ENCODE peak calls at places on chromosomes 12 and 14, in ten cellular contexts. One of them, this sample, is unnamed.

GRCh38 chr12:90909069-90909676 is 45.8 kb downstream of the CCER1 start:
- DNase-seq in vagina: no peak
- DNase-seq in epithelial cell of proximal tubule: no peak
- DNase-seq in GM13977: no peak
- DNase-seq in cardiac fibroblast: peak
- DNase-seq in fibroblast of pulmonary artery: peak
- DNase-seq in mucosa of descending colon: no peak
- DNase-seq in tibial artery: no peak
- DNase-seq in progenitor cell of endocrine pancreas: peak
- DNase-seq in GM23338: peak
- DNase-seq in this sample: no peak

GRCh38 chr12:4112734-4113396 is 160.7 kb upstream of the CCND2 start:
- DNase-seq in vagina: no peak
- DNase-seq in epithelial cell of proximal tubule: no peak
- DNase-seq in GM13977: no peak
- DNase-seq in cardiac fibroblast: no peak
- DNase-seq in fibroblast of pulmonary artery: no peak
- DNase-seq in mucosa of descending colon: no peak
- DNase-seq in tibial artery: no peak
- DNase-seq in progenitor cell of endocrine pancreas: no peak
- DNase-seq in GM23338: no peak
- DNase-seq in this sample: no peak

GRCh38 chr12:53051058-53051880 is 1.4 kb downstream of the TNS2 start:
- DNase-seq in vagina: peak
- DNase-seq in epithelial cell of proximal tubule: peak
- DNase-seq in GM13977: no peak
- DNase-seq in cardiac fibroblast: peak
- DNase-seq in fibroblast of pulmonary artery: peak
- DNase-seq in mucosa of descending colon: peak
- DNase-seq in tibial artery: peak
- DNase-seq in progenitor cell of endocrine pancreas: no peak
- DNase-seq in GM23338: no peak
- DNase-seq in this sample: no peak

GRCh38 chr12:124863409-124864325 is at the start of gene SCARB1:
- DNase-seq in vagina: no peak
- DNase-seq in epithelial cell of proximal tubule: no peak
- DNase-seq in GM13977: peak
- DNase-seq in cardiac fibroblast: peak
- DNase-seq in fibroblast of pulmonary artery: peak
- DNase-seq in mucosa of descending colon: peak
- DNase-seq in tibial artery: peak
- DNase-seq in progenitor cell of endocrine pancreas: peak
- DNase-seq in GM23338: peak
- DNase-seq in this sample: peak

GRCh38 chr14:34356267-34356660 is 105.8 kb downstream of the SPTSSA start:
- DNase-seq in vagina: no peak
- DNase-seq in epithelial cell of proximal tubule: no peak
- DNase-seq in GM13977: no peak
- DNase-seq in cardiac fibroblast: peak
- DNase-seq in fibroblast of pulmonary artery: peak
- DNase-seq in mucosa of descending colon: no peak
- DNase-seq in tibial artery: no peak
- DNase-seq in progenitor cell of endocrine pancreas: no peak
- DNase-seq in GM23338: no peak
- DNase-seq in this sample: no peak

GRCh38 chr14:60768602-60769001 is 34.0 kb downstream of the MNAT1 start:
- DNase-seq in vagina: no peak
- DNase-seq in epithelial cell of proximal tubule: no peak
- DNase-seq in GM13977: no peak
- DNase-seq in cardiac fibroblast: no peak
- DNase-seq in fibroblast of pulmonary artery: no peak
- DNase-seq in mucosa of descending colon: no peak
- DNase-seq in tibial artery: no peak
- DNase-seq in progenitor cell of endocrine pancreas: no peak
- DNase-seq in GM23338: no peak
- DNase-seq in this sample: no peak

GRCh38 chr12:65590318-65590717 is 234.0 kb upstream of the HMGA2 start:
- DNase-seq in vagina: no peak
- DNase-seq in epithelial cell of proximal tubule: no peak
- DNase-seq in GM13977: no peak
- DNase-seq in cardiac fibroblast: no peak
- DNase-seq in fibroblast of pulmonary artery: no peak
- DNase-seq in mucosa of descending colon: no peak
- DNase-seq in tibial artery: no peak
- DNase-seq in progenitor cell of endocrine pancreas: no peak
- DNase-seq in GM23338: no peak
- DNase-seq in this sample: no peak

GRCh38 chr12:46219147-46219891 is 49.5 kb downstream of the SLC38A1 start:
- DNase-seq in vagina: no peak
- DNase-seq in epithelial cell of proximal tubule: no peak
- DNase-seq in GM13977: no peak
- DNase-seq in cardiac fibroblast: no peak
- DNase-seq in fibroblast of pulmonary artery: no peak
- DNase-seq in mucosa of descending colon: peak
- DNase-seq in tibial artery: no peak
- DNase-seq in progenitor cell of endocrine pancreas: no peak
- DNase-seq in GM23338: no peak
- DNase-seq in this sample: no peak

GRCh38 chr14:44777567-44777966 is 184.2 kb downstream of the KLHL28 start:
- DNase-seq in vagina: no peak
- DNase-seq in epithelial cell of proximal tubule: no peak
- DNase-seq in GM13977: no peak
- DNase-seq in cardiac fibroblast: no peak
- DNase-seq in fibroblast of pulmonary artery: no peak
- DNase-seq in mucosa of descending colon: no peak
- DNase-seq in tibial artery: no peak
- DNase-seq in progenitor cell of endocrine pancreas: no peak
- DNase-seq in GM23338: no peak
- DNase-seq in this sample: no peak

GRCh38 chr12:22215467-22216253 is 118.8 kb downstream of the ST8SIA1 start:
- DNase-seq in vagina: no peak
- DNase-seq in epithelial cell of proximal tubule: no peak
- DNase-seq in GM13977: no peak
- DNase-seq in cardiac fibroblast: peak
- DNase-seq in fibroblast of pulmonary artery: peak
- DNase-seq in mucosa of descending colon: no peak
- DNase-seq in tibial artery: no peak
- DNase-seq in progenitor cell of endocrine pancreas: no peak
- DNase-seq in GM23338: no peak
- DNase-seq in this sample: no peak

GRCh38 chr12:43210437-43211197 is 341.4 kb downstream of the ADAMTS20 start:
- DNase-seq in vagina: no peak
- DNase-seq in epithelial cell of proximal tubule: no peak
- DNase-seq in GM13977: peak
- DNase-seq in cardiac fibroblast: peak
- DNase-seq in fibroblast of pulmonary artery: peak
- DNase-seq in mucosa of descending colon: no peak
- DNase-seq in tibial artery: no peak
- DNase-seq in progenitor cell of endocrine pancreas: no peak
- DNase-seq in GM23338: no peak
- DNase-seq in this sample: peak

GRCh38 chr12:116827432-116827831 is 53.8 kb downstream of the HRK start:
- DNase-seq in vagina: no peak
- DNase-seq in epithelial cell of proximal tubule: no peak
- DNase-seq in GM13977: no peak
- DNase-seq in cardiac fibroblast: no peak
- DNase-seq in fibroblast of pulmonary artery: no peak
- DNase-seq in mucosa of descending colon: no peak
- DNase-seq in tibial artery: no peak
- DNase-seq in progenitor cell of endocrine pancreas: no peak
- DNase-seq in GM23338: no peak
- DNase-seq in this sample: no peak

GRCh38 chr12:18971932-18972331 is 157.6 kb upstream of the PLEKHA5 start:
- DNase-seq in vagina: no peak
- DNase-seq in epithelial cell of proximal tubule: no peak
- DNase-seq in GM13977: no peak
- DNase-seq in cardiac fibroblast: no peak
- DNase-seq in fibroblast of pulmonary artery: no peak
- DNase-seq in mucosa of descending colon: no peak
- DNase-seq in tibial artery: no peak
- DNase-seq in progenitor cell of endocrine pancreas: no peak
- DNase-seq in GM23338: peak
- DNase-seq in this sample: no peak

GRCh38 chr12:115362319-115362976 is 678.5 kb upstream of the TBX3 start:
- DNase-seq in vagina: no peak
- DNase-seq in epithelial cell of proximal tubule: no peak
- DNase-seq in GM13977: no peak
- DNase-seq in cardiac fibroblast: peak
- DNase-seq in fibroblast of pulmonary artery: no peak
- DNase-seq in mucosa of descending colon: no peak
- DNase-seq in tibial artery: no peak
- DNase-seq in progenitor cell of endocrine pancreas: no peak
- DNase-seq in GM23338: no peak
- DNase-seq in this sample: no peak

GRCh38 chr14:23364604-23365352 is at the start of gene EFS:
- DNase-seq in vagina: no peak
- DNase-seq in epithelial cell of proximal tubule: no peak
- DNase-seq in GM13977: no peak
- DNase-seq in cardiac fibroblast: no peak
- DNase-seq in fibroblast of pulmonary artery: no peak
- DNase-seq in mucosa of descending colon: peak
- DNase-seq in tibial artery: peak
- DNase-seq in progenitor cell of endocrine pancreas: no peak
- DNase-seq in GM23338: peak
- DNase-seq in this sample: no peak

GRCh38 chr14:70856851-70857498 is 47.7 kb upstream of the MAP3K9 start:
- DNase-seq in vagina: no peak
- DNase-seq in epithelial cell of proximal tubule: no peak
- DNase-seq in GM13977: no peak
- DNase-seq in cardiac fibroblast: peak
- DNase-seq in fibroblast of pulmonary artery: peak
- DNase-seq in mucosa of descending colon: no peak
- DNase-seq in tibial artery: no peak
- DNase-seq in progenitor cell of endocrine pancreas: no peak
- DNase-seq in GM23338: no peak
- DNase-seq in this sample: no peak

GRCh38 chr14:99603965-99604765 is at the start of gene CCDC85C:
- DNase-seq in vagina: peak
- DNase-seq in epithelial cell of proximal tubule: no peak
- DNase-seq in GM13977: peak
- DNase-seq in cardiac fibroblast: peak
- DNase-seq in fibroblast of pulmonary artery: peak
- DNase-seq in mucosa of descending colon: peak
- DNase-seq in tibial artery: peak
- DNase-seq in progenitor cell of endocrine pancreas: peak
- DNase-seq in GM23338: peak
- DNase-seq in this sample: peak

GRCh38 chr12:73221836-73222235 is 949.7 kb downstream of the TRHDE start:
- DNase-seq in vagina: no peak
- DNase-seq in epithelial cell of proximal tubule: no peak
- DNase-seq in GM13977: no peak
- DNase-seq in cardiac fibroblast: no peak
- DNase-seq in fibroblast of pulmonary artery: no peak
- DNase-seq in mucosa of descending colon: no peak
- DNase-seq in tibial artery: no peak
- DNase-seq in progenitor cell of endocrine pancreas: no peak
- DNase-seq in GM23338: no peak
- DNase-seq in this sample: no peak

DNA sequence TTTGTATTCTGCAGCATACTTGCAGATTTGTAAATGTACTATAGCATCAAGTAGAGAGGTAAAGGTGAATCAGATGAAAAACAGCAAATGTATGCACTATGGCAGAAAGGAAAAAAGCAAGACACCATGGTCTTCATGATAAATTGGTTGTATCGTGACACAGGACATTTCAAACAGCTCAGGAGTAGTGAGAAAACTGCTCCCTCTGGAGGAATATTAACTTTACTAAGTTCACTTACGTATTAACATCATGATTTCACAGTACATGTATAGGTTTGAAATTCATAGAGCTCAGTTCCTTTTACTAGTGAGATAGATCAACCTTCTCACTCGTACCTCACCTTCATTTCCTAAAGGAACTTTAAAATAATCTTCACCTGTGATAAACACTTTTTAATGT is 6.5 kb downstream of the MBIP start:
- DNase-seq in vagina: no peak
- DNase-seq in epithelial cell of proximal tubule: no peak
- DNase-seq in GM13977: no peak
- DNase-seq in cardiac fibroblast: no peak
- DNase-seq in fibroblast of pulmonary artery: no peak
- DNase-seq in mucosa of descending colon: no peak
- DNase-seq in tibial artery: no peak
- DNase-seq in progenitor cell of endocrine pancreas: no peak
- DNase-seq in GM23338: peak
- DNase-seq in this sample: no peak
- TF ChIP-seq CTCF in vagina: no peak
- TF ChIP-seq CTCF in epithelial cell of proximal tubule: peak
- TF ChIP-seq CTCF in GM13977: no peak
- TF ChIP-seq CTCF in cardiac fibroblast: no peak
- TF ChIP-seq CTCF in fibroblast of pulmonary artery: no peak
- TF ChIP-seq CTCF in mucosa of descending colon: no peak
- TF ChIP-seq CTCF in tibial artery: no peak
- TF ChIP-seq CTCF in progenitor cell of endocrine pancreas: no peak
- TF ChIP-seq CTCF in GM23338: peak
- TF ChIP-seq CTCF in this sample: no peak

GRCh38 chr12:127175361-127175760 is 1091.6 kb upstream of the TMEM132C start:
- DNase-seq in vagina: no peak
- DNase-seq in epithelial cell of proximal tubule: no peak
- DNase-seq in GM13977: no peak
- DNase-seq in cardiac fibroblast: no peak
- DNase-seq in fibroblast of pulmonary artery: no peak
- DNase-seq in mucosa of descending colon: no peak
- DNase-seq in tibial artery: no peak
- DNase-seq in progenitor cell of endocrine pancreas: no peak
- DNase-seq in GM23338: no peak
- DNase-seq in this sample: no peak
- TF ChIP-seq CTCF in vagina: no peak
- TF ChIP-seq CTCF in epithelial cell of proximal tubule: no peak
- TF ChIP-seq CTCF in GM13977: no peak
- TF ChIP-seq CTCF in cardiac fibroblast: no peak
- TF ChIP-seq CTCF in fibroblast of pulmonary artery: no peak
- TF ChIP-seq CTCF in mucosa of descending colon: no peak
- TF ChIP-seq CTCF in tibial artery: no peak
- TF ChIP-seq CTCF in progenitor cell of endocrine pancreas: no peak
- TF ChIP-seq CTCF in GM23338: no peak
- TF ChIP-seq CTCF in this sample: no peak

GRCh38 chr14:52461721-52462120 is 90.6 kb downstream of the TXNDC16 start:
- DNase-seq in vagina: no peak
- DNase-seq in epithelial cell of proximal tubule: no peak
- DNase-seq in GM13977: no peak
- DNase-seq in cardiac fibroblast: no peak
- DNase-seq in fibroblast of pulmonary artery: no peak
- DNase-seq in mucosa of descending colon: no peak
- DNase-seq in tibial artery: no peak
- DNase-seq in progenitor cell of endocrine pancreas: no peak
- DNase-seq in GM23338: no peak
- DNase-seq in this sample: no peak
- TF ChIP-seq CTCF in vagina: no peak
- TF ChIP-seq CTCF in epithelial cell of proximal tubule: no peak
- TF ChIP-seq CTCF in GM13977: no peak
- TF ChIP-seq CTCF in cardiac fibroblast: no peak
- TF ChIP-seq CTCF in fibroblast of pulmonary artery: no peak
- TF ChIP-seq CTCF in mucosa of descending colon: no peak
- TF ChIP-seq CTCF in tibial artery: no peak
- TF ChIP-seq CTCF in progenitor cell of endocrine pancreas: no peak
- TF ChIP-seq CTCF in GM23338: no peak
- TF ChIP-seq CTCF in this sample: no peak

DNA sequence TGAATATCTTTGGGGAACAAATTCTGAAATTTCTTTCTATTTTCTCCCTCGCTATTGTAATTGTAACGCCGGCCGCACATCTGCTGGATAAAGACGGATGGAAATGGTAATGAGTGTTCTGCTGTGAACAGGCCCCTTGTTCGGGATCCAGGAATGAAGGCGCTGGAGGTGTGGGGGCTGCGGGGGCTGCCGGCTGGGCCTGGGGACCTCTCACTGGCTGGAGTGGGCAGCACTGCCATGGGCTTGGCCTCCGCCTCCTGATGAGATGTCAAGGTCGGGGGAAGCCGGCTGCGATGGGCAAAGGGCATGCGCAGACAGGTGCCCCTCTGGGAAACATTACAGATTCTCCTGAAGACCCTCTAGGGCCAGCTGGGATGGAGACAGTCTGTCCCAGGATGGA is 175.4 kb downstream of the PHETA1 start:
- DNase-seq in vagina: no peak
- DNase-seq in epithelial cell of proximal tubule: no peak
- DNase-seq in GM13977: no peak
- DNase-seq in cardiac fibroblast: no peak
- DNase-seq in fibroblast of pulmonary artery: no peak
- DNase-seq in mucosa of descending colon: no peak
- DNase-seq in tibial artery: no peak
- DNase-seq in progenitor cell of endocrine pancreas: no peak
- DNase-seq in GM23338: no peak
- DNase-seq in this sample: no peak
- TF ChIP-seq CTCF in vagina: no peak
- TF ChIP-seq CTCF in epithelial cell of proximal tubule: no peak
- TF ChIP-seq CTCF in GM13977: no peak
- TF ChIP-seq CTCF in cardiac fibroblast: no peak
- TF ChIP-seq CTCF in fibroblast of pulmonary artery: no peak
- TF ChIP-seq CTCF in mucosa of descending colon: no peak
- TF ChIP-seq CTCF in tibial artery: no peak
- TF ChIP-seq CTCF in progenitor cell of endocrine pancreas: no peak
- TF ChIP-seq CTCF in GM23338: no peak
- TF ChIP-seq CTCF in this sample: no peak

This sample was measured in GM20000.